ENCODE peak calls at places on chromosomes 16 and 17, in six cellular contexts. X is heart left ventricle, C is stomach, W is adrenal gland, V is H54, D is prostate gland. G is an unnamed sample.

GRCh38 chr17:73017653-73018052 is 74.8 kb downstream of the SLC39A11 start:
- DNase-seq in C (no peak), D (no peak), W (no peak), X (no peak), V (peak; percentile 44), G (no peak)

GRCh38 chr17:29179232-29180036 is 764 bp downstream of the MYO18A start:
- DNase-seq in C (peak; percentile 90), X (peak; percentile 71), W (no peak), D (peak; percentile 57), V (peak; percentile 46), G (peak; percentile 80)

GRCh38 chr17:73610331-73610911 is 33.8 kb downstream of the SDK2 start:
- DNase-seq in X (no peak), W (no peak), V (no peak), D (no peak), C (no peak), G (no peak)

GRCh38 chr17:77721823-77722160 is 236.7 kb upstream of the TNRC6C start:
- DNase-seq in W (no peak), V (no peak), D (no peak), X (no peak), C (no peak), G (no peak)

GRCh38 chr17:45428050-45428953 is 4.4 kb downstream of the ARHGAP27 start:
- DNase-seq in V (peak; percentile 99), D (peak; percentile 77), C (peak; percentile 86), W (peak; percentile 78), X (peak; percentile 75), G (peak; percentile 64)

GRCh38 chr17:75570772-75571171 is 16.8 kb upstream of the MYO15B start:
- DNase-seq in W (no peak), D (no peak), C (no peak), X (no peak), V (no peak), G (no peak)

GRCh38 chr17:35433075-35433894 is 985 bp upstream of the SLFN12 start:
- DNase-seq in V (peak; percentile 73), W (peak; percentile 94), C (peak; percentile 69), X (peak; percentile 84), D (peak; percentile 72), G (peak; percentile 72)

GRCh38 chr17:16459850-16460550 is 32.0 kb downstream of the LRRC75A start:
- DNase-seq in C (no peak), V (no peak), X (no peak), D (no peak), W (no peak), G (no peak)

GRCh38 chr17:70168044-70168978 is 1.0 kb upstream of the KCNJ2 start:
- DNase-seq in C (peak; percentile 71), V (no peak), D (peak; percentile 69), X (peak; percentile 68), W (peak; percentile 42), G (peak; percentile 9)

GRCh38 chr16:80583466-80583865 is 42.7 kb downstream of the DYNLRB2 start:
- DNase-seq in C (no peak), X (peak; percentile 39), W (peak; percentile 48), V (peak; percentile 49), D (no peak), G (no peak)

GRCh38 chr17:66426397-66427033 is 124.1 kb downstream of the PRKCA start:
- DNase-seq in D (no peak), W (no peak), V (no peak), C (no peak), X (no peak), G (peak; percentile 35)

GRCh38 chr17:2853111-2853721 is 57.0 kb downstream of the RAP1GAP2 start:
- DNase-seq in X (peak; percentile 71), C (peak; percentile 68), W (peak; percentile 15), V (peak; percentile 89), D (peak; percentile 38), G (no peak)

GRCh38 chr17:19747829-19748806 is at the start of gene ALDH3A1:
- DNase-seq in W (no peak), D (peak; percentile 72), V (no peak), C (peak; percentile 89), X (no peak), G (no peak)

GRCh38 chr17:42460371-42460770 is 1.7 kb downstream of the ATP6V0A1 start:
- DNase-seq in X (no peak), W (no peak), V (no peak), C (no peak), D (no peak), G (no peak)

GRCh38 chr17:76550712-76551615 is 11.1 kb downstream of the PRCD start:
- DNase-seq in D (peak; percentile 66), W (peak; percentile 46), X (no peak), C (no peak), V (no peak), G (no peak)

GRCh38 chr17:28545141-28545503 is 7.3 kb downstream of the UNC119 start:
- DNase-seq in D (no peak), V (no peak), C (no peak), X (no peak), W (no peak), G (no peak)

GRCh38 chr17:48149174-48150106 is 41.9 kb downstream of the SNX11 start:
- DNase-seq in X (no peak), D (no peak), W (no peak), C (no peak), V (no peak), G (peak; percentile 12)

GRCh38 chr17:68453991-68454665 is 3.2 kb downstream of the WIPI1 start:
- DNase-seq in V (no peak), X (no peak), D (no peak), W (no peak), C (no peak), G (no peak)

GRCh38 chr16:51431517-51432241 is 280.6 kb upstream of the SALL1 start:
- DNase-seq in D (no peak), C (no peak), W (peak; percentile 33), X (no peak), V (peak; percentile 10), G (no peak)

GRCh38 chr17:57523926-57524634 is 221.0 kb downstream of the CCDC182 start:
- DNase-seq in W (peak; percentile 65), X (peak; percentile 86), D (peak; percentile 58), C (peak; percentile 71), V (peak; percentile 78), G (no peak)

GRCh38 chr17:30093463-30094147 is 23.0 kb upstream of the NSRP1 start:
- DNase-seq in W (peak; percentile 47), X (no peak), D (peak; percentile 15), V (peak; percentile 6), C (peak; percentile 38), G (peak; percentile 42)

GRCh38 chr16:4580245-4580644 is 24.1 kb downstream of the C16orf96 start:
- DNase-seq in C (no peak), D (no peak), W (no peak), V (peak; percentile 52), X (no peak), G (no peak)

GRCh38 chr17:21033350-21033749 is 9.5 kb downstream of the USP22 start:
- DNase-seq in D (no peak), C (no peak), X (no peak), V (no peak), W (no peak), G (peak; percentile 38)

GRCh38 chr17:76182016-76182764 is 41.1 kb upstream of the FOXJ1 start:
- DNase-seq in D (peak; percentile 83), C (peak; percentile 91), V (peak; percentile 90), X (peak; percentile 87), W (peak; percentile 93), G (peak; percentile 92)

GRCh38 chr17:81536299-81537290 is 8.4 kb downstream of the FSCN2 start:
- DNase-seq in X (no peak), C (peak; percentile 59), D (no peak), W (peak; percentile 43), V (no peak), G (peak; percentile 63)
- TF ChIP-seq POLR2A in X (no peak), C (no peak), D (no peak), W (no peak), V (no peak), G (no peak)

GRCh38 chr17:46894476-46895151 is 28.3 kb upstream of the GOSR2 start:
- DNase-seq in W (peak; percentile 35), X (peak; percentile 29), D (no peak), C (no peak), V (no peak), G (no peak)
- TF ChIP-seq POLR2A in W (no peak), X (no peak), D (no peak), C (no peak), V (no peak), G (no peak)

GRCh38 chr16:75250089-75250808 is 1.2 kb downstream of the BCAR1 start:
- DNase-seq in V (no peak), C (peak; percentile 90), D (peak; percentile 31), X (peak; percentile 76), W (peak; percentile 55), G (peak; percentile 57)
- TF ChIP-seq POLR2A in V (peak; percentile 15), C (no peak), D (peak; percentile 8), X (no peak), W (no peak), G (no peak)

GRCh38 chr17:63698886-63699637 is 863 bp downstream of the LIMD2 start:
- DNase-seq in C (peak; percentile 64), V (no peak), D (no peak), W (peak; percentile 46), X (peak; percentile 68), G (peak; percentile 35)

GRCh38 chr17:63701477-63702222 is 1.7 kb upstream of the LIMD2 start:
- DNase-seq in C (peak; percentile 41), V (no peak), W (peak; percentile 32), D (no peak), X (no peak), G (no peak)

GRCh38 chr17:63702223-63702577 is 2.3 kb upstream of the LIMD2 start:
- DNase-seq in C (peak; percentile 32), D (no peak), W (no peak), V (no peak), X (no peak), G (no peak)

GRCh38 chr17:63699638-63700527 is at the start of gene LIMD2:
- DNase-seq in D (peak; percentile 51), W (peak; percentile 54), C (peak; percentile 66), V (peak; percentile 76), X (peak; percentile 61), G (peak; percentile 61)

DNA sequence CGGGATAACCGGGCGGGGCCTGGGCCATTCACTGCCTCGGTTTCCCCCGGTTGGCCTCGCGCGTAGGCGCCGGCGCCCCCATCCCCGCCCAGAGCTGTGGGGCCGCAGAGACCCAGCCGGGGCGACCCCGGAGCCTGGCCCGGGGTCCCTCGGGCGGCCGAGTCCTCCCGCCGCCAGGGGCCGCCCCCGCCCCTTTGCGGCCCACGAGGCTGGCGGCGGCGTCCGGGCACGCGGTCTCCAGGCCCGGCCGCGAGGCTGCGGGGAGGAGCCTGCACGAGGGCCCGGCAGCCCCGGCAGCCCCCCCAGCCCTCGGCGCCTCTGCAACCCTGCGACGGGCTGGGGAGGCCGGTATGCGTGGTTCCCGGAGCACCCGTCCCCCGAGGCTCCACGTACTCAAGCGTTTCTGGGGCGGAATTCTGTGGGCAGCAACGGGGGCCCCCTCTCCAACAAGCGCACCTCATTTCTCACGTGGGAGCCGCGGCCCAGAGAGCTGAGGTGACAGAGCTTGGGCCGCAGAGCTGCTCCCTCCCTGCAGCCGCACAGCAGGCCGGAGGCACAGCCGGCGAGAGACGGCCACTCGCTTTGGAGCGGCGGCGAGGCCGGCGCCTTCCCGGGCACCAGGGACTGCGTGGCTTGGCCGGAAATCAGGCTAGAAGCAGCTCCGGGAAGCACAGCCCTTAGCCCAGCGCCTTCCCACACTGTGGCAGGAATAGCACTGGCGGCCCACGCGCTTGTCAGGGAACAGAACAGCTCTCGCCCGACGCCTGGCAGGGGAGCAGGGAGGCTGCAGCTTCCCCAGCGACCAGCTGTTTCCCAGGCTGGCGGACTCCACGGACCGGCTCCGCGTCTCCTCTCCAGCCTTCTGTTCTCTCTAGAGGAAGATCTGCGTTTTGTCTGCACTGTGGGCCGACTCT is 860 bp upstream of the LIMD2 start:
- DNase-seq in W (peak; percentile 55), V (no peak), C (peak; percentile 27), D (no peak), X (peak; percentile 81), G (peak; percentile 48)
- TF ChIP-seq POLR2A in W (no peak), V (no peak), C (no peak), D (no peak), X (no peak), G (no peak)

G was measured in erythroblast.